ENCODE peak calls at places on chromosome 14, in ten cellular contexts. F is activated B cell treated with CpG ODN at 0.5 μM for 24 hours; U is H4; P is GM18507; X is fibroblast of lung; W is activated gamma-delta T cell treated with anti-CD3 and anti-CD28 coated beads, Interleukin-2, amount 50 U/mL, for 16 hours; O is ACHN; Z is head of caudate nucleus; J is A549; E is frontal cortex. B is an unnamed sample.
A peak's percentile ranks its signal among the peaks of the same experiment; 100 is the strongest.

GRCh38 chr14:31263485-31264133 is 56.0 kb upstream of the HECTD1 start:
- DNase-seq in O (peak; percentile 94), E (no peak), F (no peak), P (no peak), J (peak; percentile 77), Z (no peak), X (peak; percentile 99), U (peak; percentile 59), W (no peak), B (peak; percentile 77)

GRCh38 chr14:49954171-49954631 is 61.3 kb downstream of the ARF6 start:
- DNase-seq in O (no peak), X (peak; percentile 15), W (no peak), F (no peak), E (no peak), U (no peak), P (no peak), J (peak; percentile 40), Z (no peak), B (no peak)

GRCh38 chr14:72420749-72421452 is 473.0 kb downstream of the DPF3 start:
- DNase-seq in W (peak; percentile 59), P (no peak), F (peak; percentile 45), U (peak; percentile 64), X (peak; percentile 66), O (peak; percentile 66), J (peak; percentile 69), E (no peak), Z (peak; percentile 76), B (no peak)

GRCh38 chr14:91232052-91232451 is 12.5 kb downstream of the GPR68 start:
- DNase-seq in X (no peak), E (no peak), Z (no peak), J (no peak), U (no peak), P (no peak), W (no peak), O (no peak), F (no peak), B (no peak)

GRCh38 chr14:21233457-21234076 is 35.7 kb downstream of the HNRNPC start:
- DNase-seq in U (no peak), F (no peak), P (no peak), O (no peak), X (peak; percentile 18), Z (no peak), J (peak; percentile 48), E (no peak), W (no peak), B (no peak)

GRCh38 chr14:73770977-73771847 is 57.0 kb upstream of the PNMA1 start:
- DNase-seq in X (no peak), F (no peak), Z (no peak), J (no peak), P (no peak), O (no peak), E (no peak), U (no peak), W (no peak), B (no peak)

GRCh38 chr14:105495990-105496830 is 5.2 kb downstream of the TEDC1 start:
- DNase-seq in U (no peak), O (no peak), J (no peak), W (no peak), F (no peak), Z (no peak), X (no peak), P (no peak), E (no peak), B (peak; percentile 73)

GRCh38 chr14:83473416-83473815 is 1939.8 kb upstream of the SEL1L start:
- DNase-seq in Z (no peak), W (no peak), J (no peak), F (no peak), X (no peak), U (no peak), P (no peak), O (no peak), E (no peak), B (no peak)

GRCh38 chr14:21106506-21107359 is 5.9 kb downstream of the TMEM253 start:
- DNase-seq in U (peak; percentile 80), X (peak; percentile 77), J (peak; percentile 87), O (peak; percentile 84), F (peak; percentile 56), P (no peak), W (peak; percentile 66), Z (peak; percentile 83), E (peak; percentile 54), B (peak; percentile 84)

GRCh38 chr14:96940009-96940408 is 142.8 kb downstream of the VRK1 start:
- DNase-seq in J (no peak), P (no peak), F (no peak), X (no peak), O (peak; percentile 19), Z (no peak), U (no peak), W (no peak), E (no peak), B (no peak)

GRCh38 chr14:55869397-55870049 is 248.7 kb upstream of the PELI2 start:
- DNase-seq in O (no peak), F (no peak), W (no peak), J (no peak), E (no peak), Z (no peak), P (no peak), U (no peak), X (no peak), B (no peak)

GRCh38 chr14:22887990-22888378 is 5.0 kb downstream of the REM2 start:
- DNase-seq in P (peak; percentile 42), E (no peak), U (no peak), X (no peak), W (no peak), Z (peak; percentile 72), F (peak; percentile 77), O (no peak), J (no peak), B (no peak)

GRCh38 chr14:93331375-93332031 is 1.3 kb downstream of the BTBD7 start:
- DNase-seq in O (peak; percentile 35), X (no peak), J (no peak), E (no peak), F (no peak), Z (no peak), P (no peak), U (no peak), W (no peak), B (no peak)

GRCh38 chr14:90644882-90645281 is 171.3 kb downstream of the TTC7B start:
- DNase-seq in F (no peak), J (no peak), Z (no peak), U (no peak), E (no peak), O (no peak), X (peak; percentile 90), P (no peak), W (no peak), B (no peak)

GRCh38 chr14:104858811-104859426 is 6.1 kb upstream of the CEP170B start:
- DNase-seq in W (no peak), E (no peak), U (no peak), X (no peak), Z (no peak), J (no peak), O (no peak), F (no peak), P (no peak), B (no peak)

GRCh38 chr14:60594077-60594476 is 55.2 kb downstream of the SIX1 start:
- DNase-seq in E (no peak), Z (no peak), U (no peak), P (no peak), W (no peak), X (no peak), J (no peak), O (no peak), F (no peak), B (no peak)

GRCh38 chr14:53450871-53451270 is 297.7 kb upstream of the DDHD1 start:
- DNase-seq in W (no peak), J (peak; percentile 43), F (no peak), U (peak; percentile 14), X (no peak), E (no peak), P (no peak), O (no peak), Z (no peak), B (no peak)

GRCh38 chr14:68675233-68675577 is 117.7 kb downstream of the ZFP36L1 start:
- DNase-seq in W (no peak), U (no peak), Z (no peak), O (peak; percentile 43), X (no peak), E (no peak), P (no peak), J (no peak), F (no peak), B (no peak)

GRCh38 chr14:19918553-19919264 is 1.7 kb upstream of the OR4K5 start:
- DNase-seq in P (no peak), F (no peak), U (peak; percentile 38), X (no peak), E (no peak), W (no peak), Z (no peak), J (no peak), O (no peak), B (no peak)

GRCh38 chr14:28382460-28383220 is 383.9 kb upstream of the FOXG1 start:
- DNase-seq in P (no peak), X (peak; percentile 77), U (peak; percentile 74), O (peak; percentile 15), E (no peak), J (peak; percentile 91), F (no peak), Z (no peak), W (no peak), B (no peak)

GRCh38 chr14:85534914-85535313 is 5.0 kb downstream of the FLRT2 start:
- DNase-seq in P (no peak), J (no peak), Z (no peak), O (no peak), U (no peak), X (peak; percentile 26), F (no peak), W (no peak), E (no peak), B (no peak)

GRCh38 chr14:34300330-34300729 is 161.7 kb downstream of the SPTSSA start:
- DNase-seq in O (no peak), F (no peak), Z (no peak), W (no peak), U (no peak), P (no peak), J (no peak), E (no peak), X (no peak), B (no peak)

GRCh38 chr14:92907316-92907911 is 15.5 kb upstream of the CHGA start:
- DNase-seq in P (no peak), Z (no peak), F (no peak), J (no peak), O (no peak), E (no peak), X (no peak), W (no peak), U (no peak), B (no peak)

GRCh38 chr14:96260341-96260821 is 4.4 kb downstream of the BDKRB1 start:
- DNase-seq in P (no peak), W (no peak), E (no peak), U (no peak), X (peak; percentile 98), J (no peak), F (no peak), Z (no peak), O (no peak), B (no peak)

GRCh38 chr14:53683229-53683628 is 273.4 kb downstream of the BMP4 start:
- DNase-seq in W (no peak), F (no peak), J (no peak), Z (no peak), P (no peak), U (no peak), X (peak; percentile 39), E (no peak), O (no peak), B (no peak)

GRCh38 chr14:64465856-64466554 is 706 bp downstream of the AKAP5 start:
- DNase-seq in J (peak; percentile 31), U (no peak), F (no peak), Z (no peak), P (no peak), X (peak; percentile 39), O (peak; percentile 54), E (peak; percentile 21), W (no peak), B (no peak)

GRCh38 chr14:100192250-100192671 is 32.8 kb upstream of the DEGS2 start:
- DNase-seq in W (no peak), E (no peak), J (no peak), X (no peak), Z (no peak), F (no peak), U (no peak), O (no peak), P (no peak), B (no peak)

GRCh38 chr14:92456215-92457017 is 57.2 kb upstream of the RIN3 start:
- DNase-seq in U (peak; percentile 58), P (peak; percentile 26), Z (peak; percentile 19), X (peak; percentile 75), O (peak; percentile 62), F (no peak), J (peak; percentile 79), E (peak; percentile 16), W (no peak), B (peak; percentile 70)

B was measured in coronary artery.